ENCODE peak calls at places on chromosomes 16 and 17, in eight cellular contexts. W, S, G, F, X, H, N and A are unnamed samples.
A peak's percentile ranks its signal among the peaks of the same experiment; 100 is the strongest.

GRCh38 chr17:48954300-48954755 is 9.7 kb upstream of the SNF8 start:
- DNase-seq in S (no peak), X (peak; percentile 52), N (no peak), W (no peak), H (peak; percentile 59), G (peak; percentile 55), F (peak; percentile 66), A (peak; percentile 54)

GRCh38 chr17:2380225-2380922 is 20.5 kb downstream of the MNT start:
- DNase-seq in G (no peak), H (no peak), W (no peak), X (no peak), N (no peak), F (no peak), S (no peak), A (no peak)

GRCh38 chr17:64608571-64608981 is 53.5 kb downstream of the SMURF2 start:
- DNase-seq in G (no peak), H (peak; percentile 51), N (no peak), S (no peak), W (no peak), X (peak; percentile 30), F (no peak), A (no peak)

GRCh38 chr16:79434771-79435170 is 165.8 kb downstream of the MAF start:
- DNase-seq in S (no peak), N (no peak), X (no peak), F (no peak), W (no peak), G (no peak), H (no peak), A (no peak)

GRCh38 chr17:74919440-74920305 is 3.4 kb downstream of the USH1G start:
- DNase-seq in N (no peak), S (no peak), X (no peak), W (no peak), G (no peak), H (no peak), F (peak; percentile 94), A (peak; percentile 40)

GRCh38 chr16:84738255-84739038 is 38.6 kb downstream of the USP10 start:
- DNase-seq in F (peak; percentile 84), X (peak; percentile 53), S (peak; percentile 74), H (peak; percentile 71), W (peak; percentile 33), N (peak; percentile 79), G (peak; percentile 75), A (peak; percentile 74)

GRCh38 chr16:87223656-87224248 is 93.4 kb downstream of the C16orf95 start:
- DNase-seq in W (no peak), F (no peak), S (no peak), H (no peak), X (no peak), G (no peak), N (no peak), A (no peak)

GRCh38 chr17:149231-149630 is 11.9 kb downstream of the SCGB1C2 start:
- DNase-seq in H (no peak), S (no peak), W (no peak), G (no peak), X (no peak), F (no peak), N (no peak), A (peak; percentile 2)

GRCh38 chr17:30271102-30271501 is 20.6 kb downstream of the BLMH start:
- DNase-seq in N (no peak), G (peak; percentile 44), S (no peak), W (no peak), F (no peak), H (peak; percentile 83), X (no peak), A (no peak)

GRCh38 chr16:29925805-29926674 is at the start of gene KCTD13:
- DNase-seq in H (peak; percentile 81), S (peak; percentile 95), W (peak; percentile 40), X (peak; percentile 62), F (peak; percentile 97), N (peak; percentile 90), G (peak; percentile 99), A (peak; percentile 97)

GRCh38 chr16:30186782-30187555 is 3.6 kb downstream of the CORO1A start:
- DNase-seq in W (no peak), F (peak; percentile 40), N (peak; percentile 83), G (peak; percentile 66), S (peak; percentile 51), X (peak; percentile 11), H (no peak), A (peak; percentile 82)

GRCh38 chr17:74235040-74235581 is 21.7 kb downstream of the TTYH2 start:
- DNase-seq in X (no peak), W (no peak), F (no peak), S (no peak), N (no peak), H (no peak), G (no peak), A (no peak)

GRCh38 chr16:23357761-23358290 is 55.7 kb downstream of the SCNN1B start:
- DNase-seq in F (no peak), S (no peak), H (no peak), G (no peak), W (no peak), N (no peak), X (no peak), A (no peak)

GRCh38 chr16:57826706-57827625 is 24.7 kb upstream of the KIFC3 start:
- DNase-seq in F (no peak), G (no peak), X (peak; percentile 9), N (no peak), S (no peak), H (no peak), W (no peak), A (no peak)

GRCh38 chr17:50024808-50025207 is 29.8 kb upstream of the DLX3 start:
- DNase-seq in G (no peak), W (no peak), F (no peak), S (no peak), H (no peak), N (no peak), X (no peak), A (no peak)
- TF ChIP-seq CTCF in G (no peak), W (no peak), F (no peak), S (no peak), H (no peak), N (no peak), X (no peak), A (no peak)

DNA sequence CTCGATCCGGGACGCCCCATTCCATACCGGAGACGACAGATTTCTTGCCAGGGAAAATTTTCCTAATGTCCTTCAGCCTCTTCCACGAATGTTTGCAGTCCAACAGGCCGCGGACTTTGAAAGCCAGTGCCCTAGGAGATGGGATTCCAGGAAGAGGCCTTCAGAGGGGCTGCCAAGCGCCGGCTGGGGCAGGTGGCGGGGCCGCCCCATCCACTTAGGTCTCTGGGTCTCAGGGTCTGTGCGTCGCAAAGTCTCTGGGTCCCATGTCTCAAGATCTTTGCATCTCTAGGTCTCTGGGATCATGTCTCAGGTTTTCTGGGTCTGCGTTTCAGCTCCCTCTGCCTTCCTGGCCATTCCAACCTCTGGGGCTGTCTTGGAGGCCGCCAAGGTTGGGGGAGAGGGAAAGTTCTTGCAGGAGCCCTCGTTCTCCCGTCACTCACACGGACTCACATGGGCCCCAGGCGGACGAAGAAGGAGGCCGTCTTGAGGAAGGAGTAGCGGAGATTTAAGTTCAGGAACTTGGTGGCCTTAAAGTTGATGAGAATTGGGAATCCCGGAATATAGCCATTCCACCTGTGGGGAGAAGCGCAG is 7.2 kb downstream of the ALOX12B start:
- DNase-seq in G (no peak), H (no peak), F (no peak), N (no peak), X (no peak), S (no peak), W (no peak), A (no peak)
- TF ChIP-seq CTCF in G (no peak), H (no peak), F (no peak), N (no peak), X (peak; percentile 58), S (peak; percentile 37), W (no peak), A (no peak)

GRCh38 chr17:69150333-69150732 is 8.6 kb upstream of the ABCA6 start:
- DNase-seq in G (no peak), H (no peak), S (no peak), F (no peak), N (no peak), X (no peak), W (no peak), A (no peak)
- TF ChIP-seq CTCF in G (no peak), H (no peak), S (no peak), F (no peak), N (no peak), X (no peak), W (no peak), A (no peak)

DNA sequence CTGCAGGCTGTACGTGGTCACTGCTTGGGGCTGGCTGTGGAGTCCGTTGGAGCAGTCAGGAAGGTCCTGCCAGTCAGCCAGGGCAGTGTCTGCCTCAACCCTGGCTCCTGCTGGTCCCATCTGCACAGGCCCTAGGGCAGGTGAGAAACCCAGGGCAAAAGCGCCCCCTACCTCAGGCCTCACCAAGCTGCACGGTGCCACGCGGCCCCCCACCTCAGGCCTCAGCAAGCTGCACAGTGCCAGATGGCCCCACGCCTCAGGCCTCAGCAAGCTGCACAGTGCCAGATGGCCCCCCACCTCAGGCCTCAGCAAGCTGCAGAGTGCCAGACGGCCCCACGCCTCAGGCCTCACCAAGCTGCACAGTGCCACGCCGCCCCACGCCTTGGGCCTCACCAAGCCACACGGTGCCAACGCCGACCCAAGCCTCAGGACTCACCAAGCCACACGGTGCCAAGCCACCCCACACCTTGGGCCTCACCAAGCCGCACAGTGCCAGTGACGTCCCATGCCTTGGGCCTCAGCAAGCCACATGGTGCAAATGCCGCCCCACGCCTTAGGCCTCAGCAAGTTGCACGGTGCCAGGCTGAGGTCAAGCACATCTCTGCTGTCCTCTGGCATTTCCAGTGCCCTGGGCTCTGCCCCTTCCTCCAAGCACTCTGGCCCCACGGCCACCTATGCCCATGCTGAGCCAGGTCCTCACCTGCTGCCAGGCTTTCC is 5.5 kb downstream of the TMEM204 start:
- DNase-seq in X (no peak), G (no peak), N (no peak), W (no peak), F (no peak), S (no peak), H (no peak), A (no peak)
- TF ChIP-seq CTCF in X (no peak), G (peak; percentile 36), N (no peak), W (no peak), F (peak; percentile 7), S (no peak), H (no peak), A (no peak)

GRCh38 chr16:66925322-66925840 is at the start of gene RRAD:
- DNase-seq in X (no peak), S (no peak), G (peak; percentile 75), H (peak; percentile 29), W (peak; percentile 50), F (no peak), N (peak; percentile 58), A (no peak)
- TF ChIP-seq CTCF in X (no peak), S (no peak), G (no peak), H (no peak), W (no peak), F (no peak), N (no peak), A (no peak)

DNA sequence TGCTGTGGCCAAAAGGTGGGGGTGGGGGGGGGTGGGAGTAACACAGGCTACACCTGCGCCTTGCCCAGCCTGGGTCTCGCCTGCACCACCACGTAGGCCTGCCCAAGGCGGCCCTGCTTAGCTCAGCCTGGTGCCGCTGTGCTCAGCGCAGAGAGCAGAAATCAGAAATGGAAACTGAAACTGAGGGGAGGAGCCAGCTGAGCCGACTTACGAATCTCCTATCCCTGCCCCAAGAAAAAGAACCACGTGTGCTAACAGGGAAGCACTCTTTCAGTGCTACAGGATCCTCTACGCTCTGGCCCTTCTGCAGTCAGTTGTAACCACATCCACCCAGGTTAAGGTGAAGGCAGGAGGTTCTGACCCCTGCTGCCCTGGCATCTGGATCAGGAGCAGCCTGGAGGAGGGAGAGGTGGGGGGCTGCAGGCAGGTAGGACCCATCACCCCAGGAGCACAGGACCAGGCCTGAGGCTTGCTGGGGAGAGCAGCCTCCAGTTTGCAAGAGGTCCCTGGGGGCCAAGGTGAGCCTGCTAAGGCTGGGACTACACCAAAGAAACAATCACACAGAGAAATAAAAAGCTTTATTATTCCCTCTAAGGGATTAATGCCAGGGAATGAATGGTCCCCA is at the start of gene DHX58:
- DNase-seq in W (peak; percentile 39), G (peak; percentile 42), X (peak; percentile 73), N (peak; percentile 89), S (no peak), H (peak; percentile 64), F (peak; percentile 54), A (no peak)
- TF ChIP-seq CTCF in W (no peak), G (no peak), X (no peak), N (no peak), S (no peak), H (no peak), F (no peak), A (no peak)